ENCODE peak calls at places on chromosomes 5 and 9, in four cellular contexts. L is heart right ventricle, E is GM23338, V is B cell. R is an unnamed sample.

GRCh38 chr9:21027295-21027694 is 4.1 kb downstream of the HACD4 start:
- DNase-seq in L (no peak), E (no peak), V (no peak), R (no peak)

GRCh38 chr5:61301820-61302563 is 30.1 kb upstream of the ZSWIM6 start:
- DNase-seq in L (no peak), E (no peak), V (no peak), R (no peak)

GRCh38 chr5:57779383-57780223 is 297.0 kb upstream of the ACTBL2 start:
- DNase-seq in L (no peak), E (peak), V (no peak), R (no peak)

GRCh38 chr5:176590035-176590729 is 19.8 kb downstream of the GPRIN1 start:
- DNase-seq in L (no peak), E (no peak), V (no peak), R (no peak)

GRCh38 chr5:94524841-94525697 is 93.3 kb downstream of the KIAA0825 start:
- DNase-seq in L (no peak), E (peak), V (peak), R (no peak)

GRCh38 chr9:95086564-95086955 is 230.9 kb downstream of the FANCC start:
- DNase-seq in L (no peak), E (no peak), V (no peak), R (no peak)

GRCh38 chr9:69945671-69946141 is 97.9 kb upstream of the MAMDC2 start:
- DNase-seq in L (peak), E (no peak), V (no peak), R (no peak)

GRCh38 chr9:110802416-110803035 is 133.9 kb downstream of the MUSK start:
- DNase-seq in L (no peak), E (no peak), V (no peak), R (no peak)

GRCh38 chr9:109903515-109904138 is 123.6 kb downstream of the PALM2AKAP2 start:
- DNase-seq in L (peak), E (peak), V (peak), R (peak)

DNA sequence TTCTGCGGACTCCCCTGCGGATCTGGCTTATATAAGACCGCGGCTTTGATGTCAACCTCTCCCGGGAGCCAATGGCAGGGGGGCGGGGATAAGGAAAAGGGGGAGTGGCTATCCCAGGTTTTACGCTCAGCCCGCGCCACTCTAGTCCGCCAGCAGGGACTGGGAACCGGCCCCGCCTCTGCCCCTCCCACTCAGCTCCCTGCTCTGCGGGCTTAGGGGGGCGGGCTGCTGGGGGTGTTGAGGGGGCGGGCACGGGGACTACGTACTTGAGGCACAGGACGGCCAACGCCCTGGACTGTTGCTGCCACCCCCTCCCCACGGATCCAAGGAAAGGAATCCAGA is at the start of gene HAND1:
- DNase-seq in L (peak), E (peak), V (no peak), R (no peak)
- TF ChIP-seq CTCF in L (no peak), E (no peak), V (no peak), R (no peak)

GRCh38 chr9:83034587-83034986 is 28.4 kb downstream of the RASEF start:
- DNase-seq in L (no peak), E (no peak), V (no peak), R (no peak)

GRCh38 chr9:83032065-83032625 is 30.8 kb downstream of the RASEF start:
- DNase-seq in L (no peak), E (no peak), V (no peak), R (no peak)

GRCh38 chr9:83039303-83039702 is 23.6 kb downstream of the RASEF start:
- DNase-seq in L (no peak), E (no peak), V (no peak), R (no peak)

GRCh38 chr9:83034026-83034425 is 28.9 kb downstream of the RASEF start:
- DNase-seq in L (no peak), E (no peak), V (no peak), R (no peak)

GRCh38 chr9:83036043-83036442 is 26.9 kb downstream of the RASEF start:
- DNase-seq in L (no peak), E (no peak), V (no peak), R (no peak)
- TF ChIP-seq CTCF in L (no peak), E (no peak), V (no peak), R (no peak)

GRCh38 chr9:84617415-84617814 is 52.1 kb upstream of the NTRK2 start:
- DNase-seq in L (no peak), E (no peak), V (no peak), R (no peak)
- TF ChIP-seq CTCF in L (no peak), E (no peak), V (no peak), R (no peak)

DNA sequence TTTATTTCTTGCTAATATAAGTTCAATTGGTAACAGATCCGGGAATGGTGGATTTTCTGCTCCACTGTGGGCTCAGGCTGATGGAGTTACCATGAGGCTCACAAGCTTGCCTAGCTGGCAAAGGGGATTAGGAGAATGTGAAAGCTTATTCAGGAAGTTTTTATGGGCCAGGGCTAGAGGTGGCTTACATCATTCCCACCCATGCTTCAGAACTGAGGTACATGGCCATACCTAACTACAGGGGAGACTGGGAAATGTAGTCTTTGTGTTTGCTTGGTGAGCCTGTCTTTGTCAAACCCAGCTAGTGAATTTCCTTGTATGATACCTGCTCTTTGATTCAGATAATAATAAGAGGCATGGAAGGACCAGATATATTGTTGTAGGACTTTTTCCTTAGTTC is 105.9 kb upstream of the DHFR start:
- DNase-seq in L (no peak), E (no peak), V (no peak), R (no peak)
- TF ChIP-seq CTCF in L (no peak), E (no peak), V (no peak), R (no peak)

R was measured in progenitor cell of endocrine pancreas.